ENCODE peak calls at places on chromosome 9, in eight cellular contexts. N is HepG2, X is neural progenitor cell, R is RWPE1, L is AG04450, D is ovary, Y is lung, F is Peyer's patch. O is an unnamed sample.

GRCh38 chr9:83327750-83328622 is 210.2 kb downstream of the FRMD3 start:
- DNase-seq in N (no peak), X (no peak), R (no peak), L (no peak), D (no peak), Y (no peak), F (no peak), O (no peak)

GRCh38 chr9:120432600-120432999 is 147.4 kb downstream of the CDK5RAP2 start:
- DNase-seq in N (no peak), X (no peak), R (no peak), L (no peak), D (no peak), Y (no peak), F (no peak), O (no peak)

GRCh38 chr9:78023003-78023741 is 8.4 kb downstream of the GNAQ start:
- DNase-seq in N (peak), X (no peak), R (no peak), L (peak), D (no peak), Y (no peak), F (no peak), O (peak)

GRCh38 chr9:111959960-111960359 is 63.3 kb downstream of the UGCG start:
- DNase-seq in N (no peak), X (no peak), R (peak), L (no peak), D (no peak), Y (no peak), F (no peak), O (peak)

GRCh38 chr9:136847827-136848392 is 1.3 kb upstream of the PHPT1 start:
- DNase-seq in N (peak), X (peak), R (peak), L (peak), D (no peak), Y (peak), F (peak), O (peak)

GRCh38 chr9:90485028-90485427 is 157.6 kb downstream of the DIRAS2 start:
- DNase-seq in N (no peak), X (no peak), R (no peak), L (no peak), D (no peak), Y (no peak), F (no peak), O (no peak)

GRCh38 chr9:136305822-136306690 is 2.2 kb upstream of the CCDC187 start:
- DNase-seq in N (no peak), X (peak), R (no peak), L (no peak), D (no peak), Y (no peak), F (no peak), O (no peak)

GRCh38 chr9:87405677-87406544 is 91.8 kb upstream of the DAPK1 start:
- DNase-seq in N (no peak), X (no peak), R (no peak), L (no peak), D (peak), Y (peak), F (no peak), O (no peak)

GRCh38 chr9:126107736-126108135 is 218.9 kb upstream of the MVB12B start:
- DNase-seq in N (no peak), X (no peak), R (no peak), L (no peak), D (no peak), Y (no peak), F (no peak), O (no peak)

GRCh38 chr9:6827370-6827949 is 69.7 kb downstream of the KDM4C start:
- DNase-seq in N (peak), X (peak), R (peak), L (peak), D (no peak), Y (no peak), F (no peak), O (no peak)

GRCh38 chr9:128360826-128361225 is 10.3 kb upstream of the URM1 start:
- DNase-seq in N (no peak), X (no peak), R (no peak), L (no peak), D (no peak), Y (no peak), F (no peak), O (no peak)

GRCh38 chr9:130042406-130042930 is 521 bp downstream of the FNBP1 start:
- DNase-seq in N (no peak), X (peak), R (peak), L (no peak), D (peak), Y (no peak), F (peak), O (no peak)

DNA sequence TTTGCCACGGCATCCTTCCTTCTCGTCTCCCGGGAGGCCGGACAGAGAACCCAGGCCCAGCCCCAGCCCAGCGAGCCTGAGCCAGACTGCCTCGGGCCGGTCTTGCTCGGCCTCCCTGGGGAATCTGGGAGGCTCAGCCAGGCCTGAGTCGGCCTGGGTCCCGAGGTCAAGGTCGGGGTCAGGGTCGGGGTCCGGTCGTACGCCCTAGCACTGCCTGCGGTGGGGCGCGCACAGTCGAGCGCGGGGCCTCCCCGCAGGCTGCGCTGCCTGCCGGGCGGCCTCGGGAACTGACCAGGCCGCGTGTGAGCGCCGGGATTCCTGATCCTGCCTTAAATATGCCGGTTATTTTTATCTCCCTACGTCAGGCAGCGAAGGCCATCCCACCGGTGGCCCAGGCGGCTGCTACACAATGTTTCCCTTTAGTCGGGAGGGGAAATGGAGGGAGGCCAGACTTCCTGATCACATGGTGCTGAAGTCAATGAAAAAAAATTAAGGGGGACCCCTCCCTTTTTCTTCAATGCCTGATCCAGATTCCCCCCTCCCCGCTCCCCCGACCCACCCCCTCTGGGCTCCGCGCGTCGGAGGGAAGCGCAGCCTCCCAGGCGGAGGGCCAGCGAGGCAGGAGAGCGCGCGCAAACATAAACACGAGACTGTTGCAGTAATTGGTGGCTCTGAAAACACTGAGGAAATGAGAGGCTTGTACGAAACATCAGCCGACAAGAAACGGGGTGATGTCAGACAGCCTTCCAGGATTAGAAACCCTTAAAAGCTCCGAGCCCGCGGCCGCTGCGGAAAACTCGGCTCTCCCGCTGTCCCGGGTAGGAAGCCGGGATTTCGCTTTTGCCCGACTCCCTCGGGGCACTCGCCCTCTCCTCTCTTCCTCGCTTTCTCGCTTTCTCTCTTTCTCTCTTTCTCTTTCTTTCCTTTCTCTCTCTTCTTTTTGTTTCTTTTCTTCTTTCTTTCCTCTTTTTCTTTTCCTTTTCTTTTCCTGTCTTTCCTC is 148.2 kb upstream of the KLF4 start:
- DNase-seq in N (no peak), X (peak), R (peak), L (peak), D (peak), Y (peak), F (peak), O (no peak)
- H3K27ac ChIP-seq in N (no peak), X (no peak), R (peak), L (peak), D (peak), Y (peak), F (peak), O (no peak)

GRCh38 chr9:95450171-95451107 is 66.3 kb downstream of the PTCH1 start:
- DNase-seq in N (no peak), X (peak), R (no peak), L (no peak), D (no peak), Y (no peak), F (no peak), O (no peak)
- H3K27ac ChIP-seq in N (no peak), X (peak), R (no peak), L (no peak), D (no peak), Y (no peak), F (no peak), O (no peak)

GRCh38 chr9:96441798-96442445 is 8.0 kb upstream of the HABP4 start:
- DNase-seq in N (peak), X (no peak), R (no peak), L (no peak), D (no peak), Y (no peak), F (no peak), O (no peak)
- H3K27ac ChIP-seq in N (no peak), X (no peak), R (no peak), L (no peak), D (no peak), Y (no peak), F (no peak), O (no peak)

DNA sequence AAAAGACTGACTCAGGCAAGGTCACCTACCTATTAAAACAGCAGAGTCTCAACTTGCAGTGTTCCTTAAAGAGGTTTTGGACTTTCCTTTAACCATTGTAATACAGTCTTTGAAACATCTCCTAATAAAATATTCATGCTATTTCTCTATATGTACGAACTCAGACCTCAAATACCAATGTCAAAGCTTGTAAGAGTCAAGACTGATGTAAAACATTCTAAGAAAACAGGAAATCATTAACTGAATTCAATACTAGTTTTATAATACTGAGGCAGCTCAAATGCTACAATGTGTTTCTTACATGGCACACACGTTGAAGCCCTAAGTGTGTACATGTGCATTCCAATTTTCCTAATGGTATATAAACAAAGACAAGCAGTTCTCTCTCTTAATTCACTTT is 11.7 kb downstream of the PSIP1 start:
- DNase-seq in N (no peak), X (no peak), R (no peak), L (no peak), D (no peak), Y (no peak), F (no peak), O (no peak)
- H3K27ac ChIP-seq in N (no peak), X (peak), R (no peak), L (no peak), D (no peak), Y (no peak), F (no peak), O (no peak)

GRCh38 chr9:123453058-123453667 is 97.2 kb downstream of the CRB2 start:
- DNase-seq in N (no peak), X (no peak), R (no peak), L (no peak), D (no peak), Y (no peak), F (no peak), O (no peak)

GRCh38 chr9:123455187-123455586 is 99.2 kb downstream of the CRB2 start:
- DNase-seq in N (no peak), X (no peak), R (no peak), L (no peak), D (no peak), Y (no peak), F (no peak), O (no peak)

GRCh38 chr9:123457586-123457985 is 101.6 kb downstream of the CRB2 start:
- DNase-seq in N (no peak), X (peak), R (no peak), L (no peak), D (peak), Y (no peak), F (no peak), O (no peak)

GRCh38 chr9:123453904-123454321 is 97.9 kb downstream of the CRB2 start:
- DNase-seq in N (peak), X (no peak), R (no peak), L (no peak), D (no peak), Y (no peak), F (no peak), O (no peak)

DNA sequence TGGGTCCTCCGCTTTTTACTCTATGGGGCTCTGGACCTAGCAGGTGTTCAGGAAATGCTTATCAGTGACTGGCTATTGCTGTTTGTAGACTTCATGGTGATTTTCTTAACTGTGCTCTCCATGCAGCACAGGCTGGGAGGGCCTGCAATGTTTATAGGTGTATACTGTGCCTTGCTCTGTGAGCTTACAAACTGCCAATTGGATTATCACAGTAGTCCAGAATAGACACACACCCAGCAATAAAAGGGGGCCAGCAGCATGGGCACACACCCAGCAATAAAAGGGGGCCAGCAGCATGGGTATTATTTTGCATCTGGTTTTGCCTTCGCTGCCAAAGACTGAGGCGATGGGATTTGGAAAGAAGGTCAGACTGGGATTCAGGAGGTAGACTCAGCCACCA is 100.0 kb downstream of the CRB2 start:
- DNase-seq in N (no peak), X (no peak), R (no peak), L (no peak), D (no peak), Y (no peak), F (peak), O (no peak)
- H3K27ac ChIP-seq in N (no peak), X (no peak), R (no peak), L (no peak), D (no peak), Y (no peak), F (peak), O (no peak)

GRCh38 chr9:134230092-134230941 is 66.0 kb upstream of the RNU6ATAC start:
- DNase-seq in N (no peak), X (no peak), R (no peak), L (no peak), D (no peak), Y (no peak), F (no peak), O (no peak)
- H3K27ac ChIP-seq in N (no peak), X (no peak), R (peak), L (no peak), D (no peak), Y (no peak), F (peak), O (no peak)

O was measured in epithelial cell of prostate.